ENCODE peak calls at places on chromosomes 6 and 20, in six cellular contexts. B is colonic mucosa, P is Kasumi-1, Y is activated gamma-delta T cell, K is H54, X is GM23338. Z is an unnamed sample.

GRCh38 chr6:39880521-39881048 is 53.7 kb downstream of the MOCS1 start:
- DNase-seq in B (no peak), P (no peak), Y (no peak), K (no peak), X (no peak), Z (no peak)

GRCh38 chr6:67016921-67017460 is 1310.0 kb upstream of the EYS start:
- DNase-seq in B (no peak), P (no peak), Y (no peak), K (no peak), X (no peak), Z (no peak)

GRCh38 chr6:37442416-37443218 is 9.6 kb downstream of the CMTR1 start:
- DNase-seq in B (no peak), P (no peak), Y (no peak), K (no peak), X (no peak), Z (no peak)

GRCh38 chr6:12327391-12327790 is 37.2 kb downstream of the EDN1 start:
- DNase-seq in B (no peak), P (no peak), Y (no peak), K (no peak), X (peak; percentile 11), Z (no peak)

GRCh38 chr6:125415921-125416320 is 114.2 kb upstream of the HDDC2 start:
- DNase-seq in B (no peak), P (no peak), Y (no peak), K (no peak), X (no peak), Z (no peak)

GRCh38 chr6:8400663-8401062 is 34.7 kb downstream of the SLC35B3 start:
- DNase-seq in B (no peak), P (no peak), Y (no peak), K (no peak), X (no peak), Z (no peak)

GRCh38 chr6:15368186-15368585 is 122.3 kb downstream of the JARID2 start:
- DNase-seq in B (no peak), P (peak; percentile 46), Y (no peak), K (no peak), X (no peak), Z (no peak)

GRCh38 chr6:85015396-85015990 is 251.1 kb upstream of the TBX18 start:
- DNase-seq in B (peak; percentile 34), P (no peak), Y (no peak), K (peak; percentile 33), X (peak; percentile 93), Z (peak; percentile 8)

GRCh38 chr20:63234693-63235398 is 859 bp upstream of the BIRC7 start:
- DNase-seq in B (no peak), P (no peak), Y (no peak), K (no peak), X (peak; percentile 90), Z (peak; percentile 19)

GRCh38 chr6:7189101-7189721 is 81.5 kb downstream of the RREB1 start:
- DNase-seq in B (no peak), P (no peak), Y (no peak), K (no peak), X (no peak), Z (no peak)

GRCh38 chr6:134063966-134064445 is 11.6 kb upstream of the SLC2A12 start:
- DNase-seq in B (peak; percentile 75), P (peak; percentile 61), Y (no peak), K (peak; percentile 23), X (peak; percentile 79), Z (peak; percentile 71)

GRCh38 chr6:89297695-89298351 is 17.3 kb downstream of the GABRR2 start:
- DNase-seq in B (no peak), P (peak; percentile 45), Y (no peak), K (peak; percentile 65), X (no peak), Z (peak; percentile 52)

GRCh38 chr6:130417951-130418350 is 52.1 kb downstream of the TMEM200A start:
- DNase-seq in B (no peak), P (no peak), Y (no peak), K (no peak), X (no peak), Z (no peak)

GRCh38 chr6:170019259-170020040 is 268.0 kb downstream of the ERMARD start:
- DNase-seq in B (no peak), P (no peak), Y (no peak), K (no peak), X (no peak), Z (no peak)

GRCh38 chr6:88573561-88573960 is 389.9 kb downstream of the RNGTT start:
- DNase-seq in B (no peak), P (no peak), Y (no peak), K (no peak), X (no peak), Z (no peak)

GRCh38 chr20:33656783-33657703 is 5.1 kb upstream of the C20orf144 start:
- DNase-seq in B (no peak), P (no peak), Y (no peak), K (no peak), X (no peak), Z (no peak)

GRCh38 chr6:134983823-134984222 is 33.9 kb upstream of the ALDH8A1 start:
- DNase-seq in B (no peak), P (no peak), Y (no peak), K (no peak), X (no peak), Z (no peak)

GRCh38 chr6:168725821-168726220 is 284.8 kb downstream of the SMOC2 start:
- DNase-seq in B (no peak), P (no peak), Y (no peak), K (no peak), X (peak; percentile 19), Z (no peak)

GRCh38 chr6:161798844-161799394 is 525.1 kb upstream of the AGPAT4 start:
- DNase-seq in B (no peak), P (no peak), Y (no peak), K (no peak), X (no peak), Z (no peak)

GRCh38 chr6:136035378-136036070 is 184.0 kb downstream of the PDE7B start:
- DNase-seq in B (no peak), P (peak; percentile 35), Y (no peak), K (no peak), X (no peak), Z (no peak)